ENCODE peak calls at places on chromosomes 13 and 19, in four cellular contexts. M is germinal center; Q is NCI-H1092; D is stimulated activated CD8-positive, alpha-beta memory T cell treated with anti-CD3 and anti-CD28 coated beads, Interleukin-2, amount 100 ng/mL, for 48 hours. T is an unnamed sample.

GRCh38 chr19:4181053-4181508 is 1.3 kb downstream of the SIRT6 start:
- DNase-seq in D (no peak), Q (no peak), M (no peak), T (no peak)

GRCh38 chr13:41061914-41062837 is 867 bp downstream of the WBP4 start:
- DNase-seq in Q (no peak), D (no peak), M (no peak), T (no peak)

GRCh38 chr13:70386919-70387318 is 278.7 kb upstream of the KLHL1 start:
- DNase-seq in Q (no peak), D (no peak), M (no peak), T (no peak)

GRCh38 chr13:114261328-114261965 is 20.0 kb upstream of the UPF3A start:
- DNase-seq in Q (no peak), M (no peak), D (no peak), T (no peak)

GRCh38 chr13:113542751-113543424 is 41.7 kb upstream of the TFDP1 start:
- DNase-seq in D (no peak), M (no peak), Q (no peak), T (no peak)

GRCh38 chr13:44853641-44854040 is 135.6 kb downstream of the NUFIP1 start:
- DNase-seq in Q (peak), M (no peak), D (no peak), T (no peak)

GRCh38 chr13:20902438-20903163 is at the start of gene XPO4:
- DNase-seq in Q (peak), M (peak), D (peak), T (peak)

GRCh38 chr13:92769064-92769463 is 457.5 kb upstream of the GPC6 start:
- DNase-seq in M (no peak), D (no peak), Q (no peak), T (no peak)

GRCh38 chr19:55654833-55655647 is at the start of gene U2AF2:
- DNase-seq in D (peak), Q (peak), M (peak), T (peak)

GRCh38 chr13:41505209-41505835 is 48.0 kb downstream of the RGCC start:
- DNase-seq in Q (no peak), D (no peak), M (no peak), T (no peak)

GRCh38 chr13:113602291-113602970 is 17.9 kb downstream of the TFDP1 start:
- DNase-seq in Q (no peak), D (no peak), M (no peak), T (no peak)

GRCh38 chr13:113786262-113786841 is 27.3 kb downstream of the TMEM255B start:
- DNase-seq in Q (no peak), D (no peak), M (no peak), T (no peak)

GRCh38 chr13:51292000-51292550 is 47.4 kb upstream of the SERPINE3 start:
- DNase-seq in Q (no peak), M (no peak), D (no peak), T (no peak)

GRCh38 chr13:45534604-45535003 is 69.9 kb downstream of the COG3 start:
- DNase-seq in Q (no peak), D (no peak), M (no peak), T (no peak)

GRCh38 chr19:15241259-15241658 is 9.0 kb upstream of the EPHX3 start:
- DNase-seq in M (no peak), D (no peak), Q (peak), T (no peak)

GRCh38 chr19:1063030-1063908 is 3.7 kb upstream of the ARHGAP45 start:
- DNase-seq in D (no peak), Q (no peak), M (no peak), T (peak)

GRCh38 chr13:59016250-59016649 is 1147.5 kb downstream of the DIAPH3 start:
- DNase-seq in M (no peak), Q (no peak), D (no peak), T (no peak)

GRCh38 chr19:16200776-16201391 is 3.2 kb downstream of the AP1M1 start:
- DNase-seq in M (no peak), D (no peak), Q (no peak), T (no peak)

GRCh38 chr13:42174344-42175162 is 97.4 kb upstream of the AKAP11 start:
- DNase-seq in M (no peak), Q (no peak), D (no peak), T (no peak)

GRCh38 chr13:80716610-80717081 is 375.7 kb upstream of the SPRY2 start:
- DNase-seq in M (no peak), Q (peak), D (no peak), T (no peak)

GRCh38 chr19:18097217-18097992 is at the start of gene MAST3:
- DNase-seq in D (peak), Q (no peak), M (peak), T (peak)

GRCh38 chr13:93727301-93728141 is 500.9 kb downstream of the GPC6 start:
- DNase-seq in D (no peak), Q (no peak), M (no peak), T (no peak)

GRCh38 chr13:46667687-46668281 is 114.8 kb downstream of the LRCH1 start:
- DNase-seq in Q (no peak), D (no peak), M (peak), T (no peak)

GRCh38 chr13:51125495-51126226 is 14.6 kb upstream of the C13orf42 start:
- DNase-seq in Q (peak), D (peak), M (peak), T (peak)

GRCh38 chr13:24271611-24272451 is 37.5 kb upstream of the C1QTNF9 start:
- DNase-seq in Q (no peak), D (no peak), M (peak), T (peak)

GRCh38 chr13:38993381-38993780 is 2.8 kb upstream of the STOML3 start:
- DNase-seq in Q (no peak), M (no peak), D (no peak), T (no peak)

GRCh38 chr19:57317503-57317902 is 2.8 kb upstream of the ZNF543 start:
- DNase-seq in Q (no peak), M (no peak), D (no peak), T (no peak)

GRCh38 chr13:29564828-29565227 is 30.7 kb downstream of the SLC7A1 start:
- DNase-seq in Q (no peak), D (no peak), M (no peak), T (no peak)

GRCh38 chr13:42544246-42544915 is 29.6 kb upstream of the TNFSF11 start:
- DNase-seq in M (no peak), Q (no peak), D (no peak), T (no peak)

GRCh38 chr19:53177986-53178385 is 15.2 kb downstream of the ZNF665 start:
- DNase-seq in D (no peak), Q (no peak), M (no peak), T (no peak)

GRCh38 chr19:10294368-10294697 is 4.6 kb downstream of the ICAM5 start:
- DNase-seq in Q (no peak), M (no peak), D (no peak), T (no peak)

GRCh38 chr19:11242864-11243797 is 3.7 kb downstream of the ANGPTL8 start:
- DNase-seq in M (peak), Q (peak), D (peak), T (peak)

GRCh38 chr13:60755380-60756163 is 358.6 kb downstream of the TDRD3 start:
- DNase-seq in D (no peak), Q (no peak), M (no peak), T (no peak)

GRCh38 chr19:18541992-18542935 is 1.1 kb downstream of the FKBP8 start:
- DNase-seq in M (peak), Q (no peak), D (no peak), T (no peak)

T was measured in GM06990.